ENCODE peak calls at places on chromosomes 16 and 17, in ten cellular contexts. One of them, this sample, is unnamed. For H3K4me1, the result is how much of the 10 kb centered on the place peaks cover.

GRCh38 chr17:73914536-73915274 is 270.5 kb upstream of the SDK2 start:
- DNase-seq in body of pancreas: no peak
- DNase-seq in cardiac muscle cell: no peak
- DNase-seq in esophagus muscularis mucosa: peak
- DNase-seq in astrocyte: no peak
- DNase-seq in kidney: no peak
- DNase-seq in tibial nerve: no peak
- DNase-seq in upper lobe of right lung: no peak
- DNase-seq in heart left ventricle: no peak
- DNase-seq in Panc1: no peak
- DNase-seq in this sample: no peak

GRCh38 chr16:47927330-47927729 is 228.5 kb downstream of the ABCC12 start:
- DNase-seq in body of pancreas: no peak
- DNase-seq in cardiac muscle cell: no peak
- DNase-seq in esophagus muscularis mucosa: no peak
- DNase-seq in astrocyte: peak
- DNase-seq in kidney: no peak
- DNase-seq in tibial nerve: no peak
- DNase-seq in upper lobe of right lung: no peak
- DNase-seq in heart left ventricle: no peak
- DNase-seq in Panc1: no peak
- DNase-seq in this sample: no peak

GRCh38 chr16:14668556-14669223 is 25.4 kb downstream of the PLA2G10 start:
- DNase-seq in body of pancreas: peak
- DNase-seq in cardiac muscle cell: no peak
- DNase-seq in esophagus muscularis mucosa: no peak
- DNase-seq in astrocyte: no peak
- DNase-seq in kidney: no peak
- DNase-seq in tibial nerve: no peak
- DNase-seq in upper lobe of right lung: no peak
- DNase-seq in heart left ventricle: no peak
- DNase-seq in Panc1: no peak
- DNase-seq in this sample: no peak

GRCh38 chr16:68636818-68637217 is 8.3 kb upstream of the CDH3 start:
- DNase-seq in body of pancreas: no peak
- DNase-seq in cardiac muscle cell: no peak
- DNase-seq in esophagus muscularis mucosa: no peak
- DNase-seq in astrocyte: peak
- DNase-seq in kidney: no peak
- DNase-seq in tibial nerve: no peak
- DNase-seq in upper lobe of right lung: no peak
- DNase-seq in heart left ventricle: no peak
- DNase-seq in Panc1: no peak
- DNase-seq in this sample: no peak

GRCh38 chr16:76639685-76640289 is 362.6 kb downstream of the CNTNAP4 start:
- DNase-seq in body of pancreas: peak
- DNase-seq in cardiac muscle cell: peak
- DNase-seq in esophagus muscularis mucosa: no peak
- DNase-seq in astrocyte: no peak
- DNase-seq in kidney: no peak
- DNase-seq in tibial nerve: no peak
- DNase-seq in upper lobe of right lung: no peak
- DNase-seq in heart left ventricle: no peak
- DNase-seq in Panc1: no peak
- DNase-seq in this sample: no peak

GRCh38 chr17:63774982-63775290 is 966 bp downstream of the DDX42 start:
- DNase-seq in body of pancreas: no peak
- DNase-seq in cardiac muscle cell: no peak
- DNase-seq in esophagus muscularis mucosa: no peak
- DNase-seq in astrocyte: no peak
- DNase-seq in kidney: no peak
- DNase-seq in tibial nerve: no peak
- DNase-seq in upper lobe of right lung: no peak
- DNase-seq in heart left ventricle: no peak
- DNase-seq in Panc1: no peak
- DNase-seq in this sample: no peak

GRCh38 chr17:79365361-79365760 is 245.5 kb downstream of the RBFOX3 start:
- DNase-seq in body of pancreas: no peak
- DNase-seq in cardiac muscle cell: no peak
- DNase-seq in esophagus muscularis mucosa: no peak
- DNase-seq in astrocyte: no peak
- DNase-seq in kidney: peak
- DNase-seq in tibial nerve: no peak
- DNase-seq in upper lobe of right lung: no peak
- DNase-seq in heart left ventricle: no peak
- DNase-seq in Panc1: no peak
- DNase-seq in this sample: no peak

GRCh38 chr16:86118467-86119307 is 219.7 kb downstream of the IRF8 start:
- DNase-seq in body of pancreas: peak
- DNase-seq in cardiac muscle cell: no peak
- DNase-seq in esophagus muscularis mucosa: no peak
- DNase-seq in astrocyte: no peak
- DNase-seq in kidney: peak
- DNase-seq in tibial nerve: no peak
- DNase-seq in upper lobe of right lung: no peak
- DNase-seq in heart left ventricle: no peak
- DNase-seq in Panc1: no peak
- DNase-seq in this sample: no peak

GRCh38 chr17:9470171-9470570 is 105.4 kb downstream of the STX8 start:
- DNase-seq in body of pancreas: no peak
- DNase-seq in cardiac muscle cell: no peak
- DNase-seq in esophagus muscularis mucosa: no peak
- DNase-seq in astrocyte: peak
- DNase-seq in kidney: no peak
- DNase-seq in tibial nerve: no peak
- DNase-seq in upper lobe of right lung: no peak
- DNase-seq in heart left ventricle: no peak
- DNase-seq in Panc1: no peak
- DNase-seq in this sample: no peak

GRCh38 chr17:57158296-57158695 is 73.2 kb downstream of the AKAP1 start:
- DNase-seq in body of pancreas: no peak
- DNase-seq in cardiac muscle cell: no peak
- DNase-seq in esophagus muscularis mucosa: no peak
- DNase-seq in astrocyte: peak
- DNase-seq in kidney: no peak
- DNase-seq in tibial nerve: no peak
- DNase-seq in upper lobe of right lung: no peak
- DNase-seq in heart left ventricle: no peak
- DNase-seq in Panc1: no peak
- DNase-seq in this sample: no peak

GRCh38 chr16:85460252-85460982 is 152.7 kb upstream of the GSE1 start:
- DNase-seq in body of pancreas: peak
- DNase-seq in cardiac muscle cell: peak
- DNase-seq in esophagus muscularis mucosa: no peak
- DNase-seq in astrocyte: no peak
- DNase-seq in kidney: no peak
- DNase-seq in tibial nerve: no peak
- DNase-seq in upper lobe of right lung: no peak
- DNase-seq in heart left ventricle: no peak
- DNase-seq in Panc1: no peak
- DNase-seq in this sample: no peak

GRCh38 chr17:49450181-49450580 is 35.5 kb upstream of the PHB1 start:
- DNase-seq in body of pancreas: no peak
- DNase-seq in cardiac muscle cell: no peak
- DNase-seq in esophagus muscularis mucosa: no peak
- DNase-seq in astrocyte: no peak
- DNase-seq in kidney: no peak
- DNase-seq in tibial nerve: no peak
- DNase-seq in upper lobe of right lung: no peak
- DNase-seq in heart left ventricle: no peak
- DNase-seq in Panc1: no peak
- DNase-seq in this sample: no peak

GRCh38 chr17:49450735-49451134 is 36.1 kb upstream of the PHB1 start:
- DNase-seq in body of pancreas: no peak
- DNase-seq in cardiac muscle cell: no peak
- DNase-seq in esophagus muscularis mucosa: no peak
- DNase-seq in astrocyte: peak
- DNase-seq in kidney: no peak
- DNase-seq in tibial nerve: no peak
- DNase-seq in upper lobe of right lung: no peak
- DNase-seq in heart left ventricle: no peak
- DNase-seq in Panc1: no peak
- DNase-seq in this sample: no peak

GRCh38 chr17:49444384-49444783 is 29.7 kb upstream of the PHB1 start:
- DNase-seq in body of pancreas: no peak
- DNase-seq in cardiac muscle cell: no peak
- DNase-seq in esophagus muscularis mucosa: no peak
- DNase-seq in astrocyte: no peak
- DNase-seq in kidney: peak
- DNase-seq in tibial nerve: no peak
- DNase-seq in upper lobe of right lung: no peak
- DNase-seq in heart left ventricle: no peak
- DNase-seq in Panc1: no peak
- DNase-seq in this sample: no peak

GRCh38 chr17:49445561-49445960 is 30.9 kb upstream of the PHB1 start:
- DNase-seq in body of pancreas: no peak
- DNase-seq in cardiac muscle cell: no peak
- DNase-seq in esophagus muscularis mucosa: no peak
- DNase-seq in astrocyte: no peak
- DNase-seq in kidney: peak
- DNase-seq in tibial nerve: no peak
- DNase-seq in upper lobe of right lung: no peak
- DNase-seq in heart left ventricle: no peak
- DNase-seq in Panc1: no peak
- DNase-seq in this sample: no peak

GRCh38 chr17:49447603-49448325 is 33.1 kb upstream of the PHB1 start:
- DNase-seq in body of pancreas: peak
- DNase-seq in cardiac muscle cell: no peak
- DNase-seq in esophagus muscularis mucosa: no peak
- DNase-seq in astrocyte: no peak
- DNase-seq in kidney: peak
- DNase-seq in tibial nerve: no peak
- DNase-seq in upper lobe of right lung: no peak
- DNase-seq in heart left ventricle: peak
- DNase-seq in Panc1: no peak
- DNase-seq in this sample: no peak
- TF ChIP-seq CTCF in body of pancreas: no peak
- TF ChIP-seq CTCF in cardiac muscle cell: no peak
- TF ChIP-seq CTCF in esophagus muscularis mucosa: no peak
- TF ChIP-seq CTCF in astrocyte: no peak
- TF ChIP-seq CTCF in kidney: no peak
- TF ChIP-seq CTCF in tibial nerve: no peak
- TF ChIP-seq CTCF in upper lobe of right lung: no peak
- TF ChIP-seq CTCF in heart left ventricle: no peak
- TF ChIP-seq CTCF in Panc1: no peak
- TF ChIP-seq CTCF in this sample: no peak

GRCh38 chr17:78176548-78177025 is 8.2 kb downstream of the SYNGR2 start:
- DNase-seq in body of pancreas: peak
- DNase-seq in cardiac muscle cell: peak
- DNase-seq in esophagus muscularis mucosa: no peak
- DNase-seq in astrocyte: no peak
- DNase-seq in kidney: peak
- DNase-seq in tibial nerve: peak
- DNase-seq in upper lobe of right lung: peak
- DNase-seq in heart left ventricle: peak
- DNase-seq in Panc1: no peak
- DNase-seq in this sample: peak

GRCh38 chr17:78173025-78173715 is 4.8 kb downstream of the SYNGR2 start:
- DNase-seq in body of pancreas: no peak
- DNase-seq in cardiac muscle cell: peak
- DNase-seq in esophagus muscularis mucosa: no peak
- DNase-seq in astrocyte: no peak
- DNase-seq in kidney: no peak
- DNase-seq in tibial nerve: no peak
- DNase-seq in upper lobe of right lung: no peak
- DNase-seq in heart left ventricle: no peak
- DNase-seq in Panc1: no peak
- DNase-seq in this sample: no peak

GRCh38 chr17:78174870-78175642 is 6.7 kb downstream of the SYNGR2 start:
- DNase-seq in body of pancreas: peak
- DNase-seq in cardiac muscle cell: no peak
- DNase-seq in esophagus muscularis mucosa: no peak
- DNase-seq in astrocyte: no peak
- DNase-seq in kidney: no peak
- DNase-seq in tibial nerve: no peak
- DNase-seq in upper lobe of right lung: no peak
- DNase-seq in heart left ventricle: no peak
- DNase-seq in Panc1: no peak
- DNase-seq in this sample: no peak

GRCh38 chr17:78174332-78174869 is 6.0 kb downstream of the SYNGR2 start:
- DNase-seq in body of pancreas: peak
- DNase-seq in cardiac muscle cell: no peak
- DNase-seq in esophagus muscularis mucosa: peak
- DNase-seq in astrocyte: no peak
- DNase-seq in kidney: peak
- DNase-seq in tibial nerve: peak
- DNase-seq in upper lobe of right lung: peak
- DNase-seq in heart left ventricle: peak
- DNase-seq in Panc1: no peak
- DNase-seq in this sample: peak

DNA sequence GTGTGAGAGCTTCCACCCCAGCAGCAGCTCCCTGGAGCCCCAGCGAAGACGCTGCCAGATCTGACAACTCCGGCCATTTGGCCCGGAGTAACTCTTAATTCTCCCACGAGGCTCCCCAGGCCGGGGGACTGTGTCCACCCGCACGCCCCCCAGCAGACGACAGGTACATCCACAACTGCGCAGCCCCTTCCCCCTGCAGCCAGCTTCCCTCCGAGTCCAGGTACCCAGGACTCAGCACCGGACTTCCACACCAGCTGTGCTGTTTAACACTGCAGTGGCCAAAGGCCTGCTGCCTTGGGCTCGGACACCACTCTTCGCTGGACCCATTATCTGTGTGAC is 7.2 kb downstream of the SYNGR2 start:
- DNase-seq in body of pancreas: no peak
- DNase-seq in cardiac muscle cell: no peak
- DNase-seq in esophagus muscularis mucosa: no peak
- DNase-seq in astrocyte: no peak
- DNase-seq in kidney: no peak
- DNase-seq in tibial nerve: no peak
- DNase-seq in upper lobe of right lung: no peak
- DNase-seq in heart left ventricle: no peak
- DNase-seq in Panc1: no peak
- DNase-seq in this sample: no peak
- H3K4me3 ChIP-seq in body of pancreas: no peak
- H3K4me3 ChIP-seq in cardiac muscle cell: no peak
- H3K4me3 ChIP-seq in esophagus muscularis mucosa: no peak
- H3K4me3 ChIP-seq in astrocyte: no peak
- H3K4me3 ChIP-seq in kidney: no peak
- H3K4me3 ChIP-seq in tibial nerve: no peak
- H3K4me3 ChIP-seq in upper lobe of right lung: peak
- H3K4me3 ChIP-seq in heart left ventricle: no peak
- H3K4me3 ChIP-seq in Panc1: no peak
- H3K4me3 ChIP-seq in this sample: no peak

GRCh38 chr16:3866703-3867431 is 13.6 kb downstream of the CREBBP start:
- DNase-seq in body of pancreas: no peak
- DNase-seq in cardiac muscle cell: no peak
- DNase-seq in esophagus muscularis mucosa: no peak
- DNase-seq in astrocyte: no peak
- DNase-seq in kidney: no peak
- DNase-seq in tibial nerve: no peak
- DNase-seq in upper lobe of right lung: no peak
- DNase-seq in heart left ventricle: no peak
- DNase-seq in Panc1: no peak
- DNase-seq in this sample: no peak
- H3K4me1 ChIP-seq in body of pancreas: half or more
- H3K4me1 ChIP-seq in cardiac muscle cell: under half
- H3K4me1 ChIP-seq in esophagus muscularis mucosa: half or more
- H3K4me1 ChIP-seq in astrocyte: under half
- H3K4me1 ChIP-seq in kidney: under half
- H3K4me1 ChIP-seq in tibial nerve: half or more
- H3K4me1 ChIP-seq in upper lobe of right lung: half or more
- H3K4me1 ChIP-seq in heart left ventricle: half or more
- H3K4me1 ChIP-seq in Panc1: under half
- H3K4me1 ChIP-seq in this sample: half or more

GRCh38 chr17:41692722-41693521 is 4.2 kb downstream of the EIF1 start:
- DNase-seq in body of pancreas: no peak
- DNase-seq in cardiac muscle cell: no peak
- DNase-seq in esophagus muscularis mucosa: no peak
- DNase-seq in astrocyte: no peak
- DNase-seq in kidney: no peak
- DNase-seq in tibial nerve: no peak
- DNase-seq in upper lobe of right lung: no peak
- DNase-seq in heart left ventricle: no peak
- DNase-seq in Panc1: no peak
- DNase-seq in this sample: no peak
- TF ChIP-seq CTCF in body of pancreas: no peak
- TF ChIP-seq CTCF in cardiac muscle cell: no peak
- TF ChIP-seq CTCF in esophagus muscularis mucosa: no peak
- TF ChIP-seq CTCF in astrocyte: no peak
- TF ChIP-seq CTCF in kidney: no peak
- TF ChIP-seq CTCF in tibial nerve: no peak
- TF ChIP-seq CTCF in upper lobe of right lung: no peak
- TF ChIP-seq CTCF in heart left ventricle: no peak
- TF ChIP-seq CTCF in Panc1: no peak
- TF ChIP-seq CTCF in this sample: no peak